ENCODE peak calls at places on chromosomes 2 and 18, in ten cellular contexts. One of them, this sample, is unnamed.

GRCh38 chr2:27191107-27191829 is 20.6 kb upstream of the ATRAID start:
- DNase-seq in psoas muscle: no peak
- DNase-seq in stimulated activated CD4-positive, alpha-beta T cell treated with anti-CD3 and anti-CD28 coated beads, Interleukin-12 subunit alpha, Interleukin-12 subunit beta, amount 100 ng/mL, for 4 hours: no peak
- DNase-seq in cardiac fibroblast: peak; percentile 76
- DNase-seq in astrocyte: no peak
- DNase-seq in hepatic stellate cell: peak; percentile 47
- DNase-seq in fibroblast of mammary gland: peak; percentile 76
- DNase-seq in T-helper 17 cell: peak; percentile 37
- DNase-seq in cardiac muscle cell: peak; percentile 86
- DNase-seq in NCI-H2029 treated with DMSO at 0.1 percent for 48 hours: no peak
- DNase-seq in this sample: no peak

GRCh38 chr18:48607049-48607984 is 68.5 kb downstream of the CTIF start:
- DNase-seq in stimulated activated CD4-positive, alpha-beta T cell treated with anti-CD3 and anti-CD28 coated beads, Interleukin-12 subunit alpha, Interleukin-12 subunit beta, amount 100 ng/mL, for 4 hours: no peak
- DNase-seq in cardiac muscle cell: peak; percentile 94
- DNase-seq in astrocyte: peak; percentile 91
- DNase-seq in NCI-H2029 treated with DMSO at 0.1 percent for 48 hours: no peak
- DNase-seq in psoas muscle: peak; percentile 60
- DNase-seq in T-helper 17 cell: no peak
- DNase-seq in cardiac fibroblast: peak; percentile 80
- DNase-seq in hepatic stellate cell: peak; percentile 82
- DNase-seq in fibroblast of mammary gland: peak; percentile 81
- DNase-seq in this sample: no peak

GRCh38 chr2:190984595-190984994 is 29.4 kb downstream of the STAT1 start:
- DNase-seq in astrocyte: peak; percentile 93
- DNase-seq in cardiac fibroblast: peak; percentile 86
- DNase-seq in cardiac muscle cell: peak; percentile 71
- DNase-seq in stimulated activated CD4-positive, alpha-beta T cell treated with anti-CD3 and anti-CD28 coated beads, Interleukin-12 subunit alpha, Interleukin-12 subunit beta, amount 100 ng/mL, for 4 hours: no peak
- DNase-seq in T-helper 17 cell: no peak
- DNase-seq in NCI-H2029 treated with DMSO at 0.1 percent for 48 hours: no peak
- DNase-seq in fibroblast of mammary gland: peak; percentile 63
- DNase-seq in hepatic stellate cell: peak; percentile 16
- DNase-seq in psoas muscle: no peak
- DNase-seq in this sample: peak; percentile 20

GRCh38 chr2:53515435-53516332 is 251.9 kb upstream of the CHAC2 start:
- DNase-seq in psoas muscle: no peak
- DNase-seq in NCI-H2029 treated with DMSO at 0.1 percent for 48 hours: no peak
- DNase-seq in fibroblast of mammary gland: peak; percentile 1
- DNase-seq in hepatic stellate cell: no peak
- DNase-seq in T-helper 17 cell: no peak
- DNase-seq in cardiac fibroblast: peak; percentile 49
- DNase-seq in cardiac muscle cell: peak; percentile 5
- DNase-seq in stimulated activated CD4-positive, alpha-beta T cell treated with anti-CD3 and anti-CD28 coated beads, Interleukin-12 subunit alpha, Interleukin-12 subunit beta, amount 100 ng/mL, for 4 hours: no peak
- DNase-seq in astrocyte: no peak
- DNase-seq in this sample: no peak

GRCh38 chr18:79609841-79610281 is 69.7 kb upstream of the CTDP1 start:
- DNase-seq in T-helper 17 cell: no peak
- DNase-seq in NCI-H2029 treated with DMSO at 0.1 percent for 48 hours: no peak
- DNase-seq in fibroblast of mammary gland: no peak
- DNase-seq in cardiac muscle cell: no peak
- DNase-seq in stimulated activated CD4-positive, alpha-beta T cell treated with anti-CD3 and anti-CD28 coated beads, Interleukin-12 subunit alpha, Interleukin-12 subunit beta, amount 100 ng/mL, for 4 hours: no peak
- DNase-seq in cardiac fibroblast: no peak
- DNase-seq in psoas muscle: no peak
- DNase-seq in astrocyte: no peak
- DNase-seq in hepatic stellate cell: no peak
- DNase-seq in this sample: no peak

GRCh38 chr18:59388180-59388579 is 29.1 kb upstream of the LMAN1 start:
- DNase-seq in fibroblast of mammary gland: no peak
- DNase-seq in NCI-H2029 treated with DMSO at 0.1 percent for 48 hours: peak; percentile 25
- DNase-seq in hepatic stellate cell: no peak
- DNase-seq in psoas muscle: no peak
- DNase-seq in T-helper 17 cell: no peak
- DNase-seq in astrocyte: no peak
- DNase-seq in stimulated activated CD4-positive, alpha-beta T cell treated with anti-CD3 and anti-CD28 coated beads, Interleukin-12 subunit alpha, Interleukin-12 subunit beta, amount 100 ng/mL, for 4 hours: no peak
- DNase-seq in cardiac fibroblast: peak; percentile 13
- DNase-seq in cardiac muscle cell: no peak
- DNase-seq in this sample: no peak

GRCh38 chr2:49857371-49858112 is 703.2 kb upstream of the FSHR start:
- DNase-seq in cardiac muscle cell: no peak
- DNase-seq in NCI-H2029 treated with DMSO at 0.1 percent for 48 hours: no peak
- DNase-seq in stimulated activated CD4-positive, alpha-beta T cell treated with anti-CD3 and anti-CD28 coated beads, Interleukin-12 subunit alpha, Interleukin-12 subunit beta, amount 100 ng/mL, for 4 hours: no peak
- DNase-seq in hepatic stellate cell: no peak
- DNase-seq in T-helper 17 cell: no peak
- DNase-seq in cardiac fibroblast: no peak
- DNase-seq in astrocyte: no peak
- DNase-seq in fibroblast of mammary gland: no peak
- DNase-seq in psoas muscle: no peak
- DNase-seq in this sample: no peak

GRCh38 chr2:23784971-23785370 is 142.0 kb downstream of the ATAD2B start:
- DNase-seq in NCI-H2029 treated with DMSO at 0.1 percent for 48 hours: no peak
- DNase-seq in astrocyte: no peak
- DNase-seq in fibroblast of mammary gland: no peak
- DNase-seq in hepatic stellate cell: no peak
- DNase-seq in T-helper 17 cell: no peak
- DNase-seq in cardiac muscle cell: no peak
- DNase-seq in psoas muscle: no peak
- DNase-seq in cardiac fibroblast: no peak
- DNase-seq in stimulated activated CD4-positive, alpha-beta T cell treated with anti-CD3 and anti-CD28 coated beads, Interleukin-12 subunit alpha, Interleukin-12 subunit beta, amount 100 ng/mL, for 4 hours: no peak
- DNase-seq in this sample: no peak

GRCh38 chr2:84299211-84299775 is 159.8 kb downstream of the SUCLG1 start:
- DNase-seq in stimulated activated CD4-positive, alpha-beta T cell treated with anti-CD3 and anti-CD28 coated beads, Interleukin-12 subunit alpha, Interleukin-12 subunit beta, amount 100 ng/mL, for 4 hours: no peak
- DNase-seq in cardiac muscle cell: no peak
- DNase-seq in psoas muscle: no peak
- DNase-seq in T-helper 17 cell: no peak
- DNase-seq in NCI-H2029 treated with DMSO at 0.1 percent for 48 hours: no peak
- DNase-seq in fibroblast of mammary gland: no peak
- DNase-seq in hepatic stellate cell: no peak
- DNase-seq in astrocyte: no peak
- DNase-seq in cardiac fibroblast: no peak
- DNase-seq in this sample: no peak

GRCh38 chr2:86764661-86765307 is 25.9 kb downstream of the CD8A start:
- DNase-seq in NCI-H2029 treated with DMSO at 0.1 percent for 48 hours: no peak
- DNase-seq in hepatic stellate cell: peak; percentile 44
- DNase-seq in psoas muscle: no peak
- DNase-seq in cardiac fibroblast: peak; percentile 65
- DNase-seq in T-helper 17 cell: peak; percentile 18
- DNase-seq in stimulated activated CD4-positive, alpha-beta T cell treated with anti-CD3 and anti-CD28 coated beads, Interleukin-12 subunit alpha, Interleukin-12 subunit beta, amount 100 ng/mL, for 4 hours: no peak
- DNase-seq in fibroblast of mammary gland: peak; percentile 55
- DNase-seq in astrocyte: peak; percentile 21
- DNase-seq in cardiac muscle cell: peak; percentile 62
- DNase-seq in this sample: peak; percentile 64

GRCh38 chr18:77879829-77880228 is 630.2 kb downstream of the GALR1 start:
- DNase-seq in astrocyte: no peak
- DNase-seq in cardiac fibroblast: no peak
- DNase-seq in cardiac muscle cell: no peak
- DNase-seq in hepatic stellate cell: no peak
- DNase-seq in NCI-H2029 treated with DMSO at 0.1 percent for 48 hours: no peak
- DNase-seq in stimulated activated CD4-positive, alpha-beta T cell treated with anti-CD3 and anti-CD28 coated beads, Interleukin-12 subunit alpha, Interleukin-12 subunit beta, amount 100 ng/mL, for 4 hours: no peak
- DNase-seq in T-helper 17 cell: no peak
- DNase-seq in psoas muscle: no peak
- DNase-seq in fibroblast of mammary gland: no peak
- DNase-seq in this sample: no peak

GRCh38 chr2:180622122-180622918 is 358.1 kb upstream of the UBE2E3 start:
- DNase-seq in NCI-H2029 treated with DMSO at 0.1 percent for 48 hours: no peak
- DNase-seq in cardiac muscle cell: peak; percentile 22
- DNase-seq in psoas muscle: no peak
- DNase-seq in astrocyte: peak; percentile 55
- DNase-seq in cardiac fibroblast: peak; percentile 70
- DNase-seq in T-helper 17 cell: no peak
- DNase-seq in stimulated activated CD4-positive, alpha-beta T cell treated with anti-CD3 and anti-CD28 coated beads, Interleukin-12 subunit alpha, Interleukin-12 subunit beta, amount 100 ng/mL, for 4 hours: no peak
- DNase-seq in hepatic stellate cell: no peak
- DNase-seq in fibroblast of mammary gland: peak; percentile 90
- DNase-seq in this sample: no peak

GRCh38 chr18:9103488-9103887 is 989 bp downstream of the NDUFV2 start:
- DNase-seq in cardiac fibroblast: peak; percentile 53
- DNase-seq in stimulated activated CD4-positive, alpha-beta T cell treated with anti-CD3 and anti-CD28 coated beads, Interleukin-12 subunit alpha, Interleukin-12 subunit beta, amount 100 ng/mL, for 4 hours: no peak
- DNase-seq in astrocyte: no peak
- DNase-seq in cardiac muscle cell: peak; percentile 30
- DNase-seq in NCI-H2029 treated with DMSO at 0.1 percent for 48 hours: peak; percentile 15
- DNase-seq in psoas muscle: no peak
- DNase-seq in hepatic stellate cell: no peak
- DNase-seq in fibroblast of mammary gland: peak; percentile 57
- DNase-seq in T-helper 17 cell: no peak
- DNase-seq in this sample: no peak

This sample was measured in COLO829.